ENCODE peak calls at places on chromosomes 1 and 21, in eight cellular contexts. A is CD8-positive, alpha-beta T cell; R is esophagus muscularis mucosa; K is breast epithelium; L is ovary; P is thoracic aorta; C is GM23338; D is OCI-LY7. Z is an unnamed sample. For H3K36me3 and H3K4me1, the result is how much of the 10 kb centered on the place peaks cover.

GRCh38 chr21:37484535-37485474 is 118.2 kb downstream of the DYRK1A start:
- DNase-seq in A (no peak), R (no peak), K (no peak), L (no peak), P (no peak), C (no peak), D (no peak), Z (no peak)

GRCh38 chr1:76281306-76281705 is 206.8 kb downstream of the ST6GALNAC3 start:
- DNase-seq in A (no peak), R (no peak), K (no peak), L (no peak), P (no peak), C (no peak), D (no peak), Z (no peak)

GRCh38 chr1:15749399-15750291 is 7.3 kb downstream of the TMEM82 start:
- DNase-seq in A (no peak), R (no peak), K (no peak), L (peak), P (peak), C (peak), D (no peak), Z (no peak)

GRCh38 chr1:29280780-29281131 is 44.4 kb downstream of the PTPRU start:
- DNase-seq in A (no peak), R (no peak), K (no peak), L (no peak), P (no peak), C (no peak), D (no peak), Z (no peak)

GRCh38 chr1:234486858-234487830 is 8.2 kb upstream of the TARBP1 start:
- DNase-seq in A (no peak), R (no peak), K (peak), L (no peak), P (no peak), C (no peak), D (peak), Z (no peak)

GRCh38 chr1:41662061-41662655 is 177.7 kb upstream of the EDN2 start:
- DNase-seq in A (peak), R (no peak), K (peak), L (peak), P (peak), C (peak), D (no peak), Z (peak)

GRCh38 chr1:234659538-234659937 is 49.6 kb upstream of the IRF2BP2 start:
- DNase-seq in A (no peak), R (peak), K (no peak), L (peak), P (no peak), C (no peak), D (no peak), Z (no peak)

GRCh38 chr1:28606771-28607170 is 14.7 kb downstream of the RAB42 start:
- DNase-seq in A (no peak), R (no peak), K (no peak), L (no peak), P (no peak), C (no peak), D (no peak), Z (no peak)

GRCh38 chr1:71625004-71625403 is 544.2 kb upstream of the ZRANB2 start:
- DNase-seq in A (no peak), R (no peak), K (no peak), L (no peak), P (no peak), C (no peak), D (no peak), Z (no peak)

GRCh38 chr1:39922139-39922757 is 20.5 kb upstream of the MYCL start:
- DNase-seq in A (no peak), R (no peak), K (no peak), L (peak), P (no peak), C (peak), D (no peak), Z (no peak)

DNA sequence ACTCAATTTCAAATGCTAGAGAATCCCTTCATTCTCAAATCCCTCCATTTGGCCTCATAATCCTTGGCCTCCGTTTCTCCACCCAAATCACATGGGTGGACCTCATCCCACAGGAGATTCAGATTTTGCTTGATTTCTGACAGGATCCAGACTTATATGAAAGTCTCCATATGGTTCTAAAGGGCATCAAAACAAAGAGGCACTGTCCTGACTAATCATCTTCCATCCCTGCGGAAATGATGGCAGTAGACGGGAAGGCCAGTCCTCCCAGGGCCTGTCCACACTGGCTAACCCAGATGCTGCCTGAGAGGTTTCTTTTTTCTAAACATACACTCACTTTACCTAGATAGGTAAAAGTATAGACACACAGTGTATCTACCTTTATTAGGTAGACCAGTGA is 18.8 kb downstream of the ORC1 start:
- DNase-seq in A (no peak), R (no peak), K (no peak), L (no peak), P (no peak), C (no peak), D (no peak), Z (no peak)
- H3K36me3 ChIP-seq in A (under half), R (under half), K (under half), L (under half), P (under half), C (half or more), D (half or more), Z (under half)

GRCh38 chr1:2300851-2301606 is 72.9 kb downstream of the SKI start:
- DNase-seq in A (peak), R (peak), K (peak), L (no peak), P (peak), C (no peak), D (peak), Z (peak)
- H3K27ac ChIP-seq in A (peak), R (peak), K (peak), L (peak), P (peak), C (peak), D (peak), Z (peak)

DNA sequence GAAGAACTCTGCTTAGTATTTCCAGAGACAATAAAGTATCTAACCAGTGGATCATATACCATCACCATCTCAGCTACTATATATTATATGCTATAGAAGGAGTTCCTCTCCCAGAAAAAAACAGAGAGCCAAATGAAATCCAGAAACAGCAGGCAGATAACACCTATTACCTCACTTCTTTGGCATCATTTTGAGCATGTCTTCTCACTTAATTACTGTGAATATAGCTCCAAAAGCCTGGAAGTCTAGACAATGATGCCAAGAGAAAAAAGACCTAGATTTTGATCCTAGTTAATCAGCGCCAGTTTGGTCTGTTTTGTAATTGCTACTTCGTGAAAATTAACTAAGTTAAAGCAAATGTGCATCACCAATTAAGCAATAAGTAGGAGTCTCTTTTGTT is 131.3 kb downstream of the EIF4G3 start:
- DNase-seq in A (no peak), R (no peak), K (no peak), L (no peak), P (no peak), C (no peak), D (no peak), Z (no peak)
- H3K4me1 ChIP-seq in A (under half), R (under half), K (under half), L (under half), P (under half), C (under half), D (under half), Z (under half)

GRCh38 chr21:46126321-46127238 is 28.7 kb downstream of the COL6A2 start:
- DNase-seq in A (no peak), R (no peak), K (no peak), L (peak), P (no peak), C (no peak), D (no peak), Z (no peak)
- H3K36me3 ChIP-seq in A (under half), R (half or more), K (under half), L (under half), P (half or more), C (under half), D (under half), Z (under half)

DNA sequence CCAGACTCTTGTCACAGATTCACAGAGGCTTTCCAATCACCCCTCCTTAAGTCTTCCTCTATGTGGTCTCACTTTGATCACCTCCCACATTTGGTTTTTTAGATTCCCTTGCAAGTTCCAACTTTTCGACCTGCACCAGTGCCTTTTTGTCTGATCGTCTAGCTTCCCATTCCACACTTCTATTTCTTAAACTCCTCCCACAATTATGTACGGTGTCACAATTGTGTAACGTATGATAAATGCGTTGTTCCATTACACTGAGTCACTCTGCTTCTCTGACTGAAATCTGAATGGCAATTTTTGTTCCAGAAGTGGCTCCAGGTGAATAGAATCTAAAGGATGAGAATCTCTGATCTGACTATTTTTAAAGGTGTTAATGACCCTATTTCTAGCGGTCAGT is 320.1 kb downstream of the LMX1A start:
- DNase-seq in A (no peak), R (no peak), K (no peak), L (no peak), P (no peak), C (no peak), D (no peak), Z (no peak)
- H3K27ac ChIP-seq in A (no peak), R (no peak), K (no peak), L (no peak), P (no peak), C (no peak), D (no peak), Z (no peak)